ENCODE peak calls at places on chromosomes 16 and 17, in four cellular contexts. H is nephron progenitor cell; R is neural progenitor cell; B is stimulated activated CD8-positive, alpha-beta memory T cell treated with anti-CD3 and anti-CD28 coated beads, Interleukin-4, amount 100 ng/mL, for 4 hours. T is an unnamed sample.

GRCh38 chr17:1532836-1533602 is 16.6 kb upstream of the INPP5K start:
- DNase-seq in R (peak), B (peak), H (no peak), T (no peak)

GRCh38 chr17:81422776-81423697 is 27.8 kb downstream of the BAHCC1 start:
- DNase-seq in H (peak), R (peak), B (no peak), T (no peak)

GRCh38 chr17:68184816-68185436 is 62.9 kb upstream of the AMZ2 start:
- DNase-seq in B (no peak), R (no peak), H (no peak), T (no peak)

GRCh38 chr16:55613578-55614333 is 42.0 kb upstream of the SLC6A2 start:
- DNase-seq in H (no peak), R (no peak), B (no peak), T (no peak)

GRCh38 chr17:13031718-13032350 is 14.0 kb upstream of the ELAC2 start:
- DNase-seq in R (peak), B (no peak), H (peak), T (no peak)

GRCh38 chr16:683396-684066 is 603 bp downstream of the JMJD8 start:
- DNase-seq in H (no peak), R (peak), B (no peak), T (no peak)

GRCh38 chr17:74569392-74570003 is 2.2 kb upstream of the CD300H start:
- DNase-seq in H (no peak), B (no peak), R (no peak), T (peak)

GRCh38 chr16:85227262-85227923 is 115.1 kb upstream of the CIBAR2 start:
- DNase-seq in H (no peak), R (no peak), B (no peak), T (no peak)

T was measured in esophagus squamous epithelium.